ENCODE peak calls at places on chromosome 10, in seven cellular contexts. Z is body of pancreas, M is cardiac muscle cell, C is hepatocyte, J is uterus, X is mammary epithelial cell, L is neural progenitor cell. I is an unnamed sample.

GRCh38 chr10:50393784-50394183 is 142.5 kb upstream of the ASAH2 start:
- DNase-seq in Z (no peak), M (peak; percentile 76), C (peak; percentile 71), J (no peak), X (no peak), L (no peak), I (no peak)

GRCh38 chr10:75634947-75635346 is 203.5 kb downstream of the LRMDA start:
- DNase-seq in Z (no peak), M (no peak), C (no peak), J (no peak), X (no peak), L (no peak), I (no peak)

GRCh38 chr10:71486465-71487114 is 89.9 kb downstream of the CDH23 start:
- DNase-seq in Z (no peak), M (peak; percentile 76), C (peak; percentile 71), J (no peak), X (peak; percentile 19), L (peak; percentile 92), I (no peak)

GRCh38 chr10:29617880-29618340 is 16.9 kb downstream of the SVIL start:
- DNase-seq in Z (no peak), M (peak; percentile 35), C (peak; percentile 33), J (peak; percentile 86), X (no peak), L (peak; percentile 43), I (no peak)

GRCh38 chr10:18044976-18045720 is 93.4 kb downstream of the SLC39A12 start:
- DNase-seq in Z (no peak), M (peak; percentile 11), C (no peak), J (no peak), X (no peak), L (no peak), I (no peak)

GRCh38 chr10:122213766-122214165 is 57.3 kb upstream of the BTBD16 start:
- DNase-seq in Z (no peak), M (peak; percentile 15), C (no peak), J (no peak), X (no peak), L (peak; percentile 39), I (no peak)

GRCh38 chr10:75040576-75040975 is 70.9 kb upstream of the SAMD8 start:
- DNase-seq in Z (no peak), M (no peak), C (no peak), J (no peak), X (no peak), L (no peak), I (no peak)

GRCh38 chr10:614341-614664 is 75.2 kb downstream of the DIP2C start:
- DNase-seq in Z (no peak), M (no peak), C (no peak), J (no peak), X (no peak), L (no peak), I (no peak)

GRCh38 chr10:34809796-34810195 is 5.3 kb downstream of the PARD3 start:
- DNase-seq in Z (no peak), M (no peak), C (no peak), J (no peak), X (no peak), L (no peak), I (no peak)

GRCh38 chr10:119896061-119896655 is 3.6 kb downstream of the SEC23IP start:
- DNase-seq in Z (peak; percentile 34), M (peak; percentile 90), C (peak; percentile 22), J (no peak), X (peak; percentile 80), L (no peak), I (no peak)

GRCh38 chr10:12685261-12685861 is 316.2 kb downstream of the CCDC3 start:
- DNase-seq in Z (no peak), M (no peak), C (no peak), J (no peak), X (no peak), L (no peak), I (no peak)

GRCh38 chr10:61110188-61110844 is 166.3 kb upstream of the RHOBTB1 start:
- DNase-seq in Z (no peak), M (peak; percentile 11), C (no peak), J (no peak), X (no peak), L (no peak), I (no peak)

GRCh38 chr10:43128958-43129706 is 9.1 kb upstream of the CSGALNACT2 start:
- DNase-seq in Z (no peak), M (peak; percentile 96), C (peak; percentile 48), J (no peak), X (peak; percentile 81), L (no peak), I (peak; percentile 30)

GRCh38 chr10:128077155-128077875 is 48.9 kb downstream of the MKI67 start:
- DNase-seq in Z (no peak), M (no peak), C (no peak), J (no peak), X (no peak), L (no peak), I (no peak)

GRCh38 chr10:87700031-87700796 is 40.5 kb downstream of the PAPSS2 start:
- DNase-seq in Z (no peak), M (peak; percentile 70), C (no peak), J (no peak), X (peak; percentile 52), L (no peak), I (no peak)

GRCh38 chr10:132111871-132112341 is 46.2 kb downstream of the JAKMIP3 start:
- DNase-seq in Z (no peak), M (no peak), C (no peak), J (peak; percentile 6), X (no peak), L (no peak), I (no peak)

GRCh38 chr10:31317652-31318381 is 1.2 kb upstream of the ZEB1 start:
- DNase-seq in Z (peak; percentile 65), M (no peak), C (no peak), J (no peak), X (no peak), L (peak; percentile 32), I (no peak)

GRCh38 chr10:60353519-60354258 is 36.0 kb downstream of the ANK3 start:
- DNase-seq in Z (no peak), M (peak; percentile 95), C (peak; percentile 74), J (no peak), X (no peak), L (peak; percentile 51), I (no peak)

GRCh38 chr10:20971901-20972300 is 74.8 kb upstream of the NEBL start:
- DNase-seq in Z (no peak), M (peak; percentile 17), C (no peak), J (no peak), X (no peak), L (no peak), I (no peak)

GRCh38 chr10:2938869-2939268 is 128.5 kb upstream of the PFKP start:
- DNase-seq in Z (no peak), M (peak; percentile 11), C (no peak), J (no peak), X (no peak), L (no peak), I (no peak)

GRCh38 chr10:24952701-24953349 is 419 bp upstream of the PRTFDC1 start:
- DNase-seq in Z (peak; percentile 31), M (peak; percentile 81), C (peak; percentile 70), J (peak; percentile 59), X (no peak), L (peak; percentile 82), I (no peak)
- H3K4me3 ChIP-seq in Z (peak overlapping the region; percentile 19), M (peak overlapping the region; percentile 45), C (peak overlapping the region; percentile 73), J (peak overlapping the region; percentile 52), X (no peak overlapping the region), L (peak overlapping the region; percentile 46), I (peak overlapping the region; percentile 23)

GRCh38 chr10:93667795-93668194 is 34.6 kb downstream of the FRA10AC1 start:
- DNase-seq in Z (no peak), M (no peak), C (no peak), J (no peak), X (no peak), L (no peak), I (no peak)

GRCh38 chr10:93670372-93670771 is 32.0 kb downstream of the FRA10AC1 start:
- DNase-seq in Z (no peak), M (no peak), C (no peak), J (no peak), X (no peak), L (no peak), I (no peak)

GRCh38 chr10:93671042-93671441 is 31.4 kb downstream of the FRA10AC1 start:
- DNase-seq in Z (no peak), M (no peak), C (no peak), J (no peak), X (no peak), L (no peak), I (no peak)

GRCh38 chr10:93666030-93666429 is 36.4 kb downstream of the FRA10AC1 start:
- DNase-seq in Z (no peak), M (no peak), C (no peak), J (no peak), X (no peak), L (no peak), I (no peak)
- H3K36me3 ChIP-seq in Z (peaks cover 8% of the 10 kb centered on the region), M (peaks cover 37% of the 10 kb centered on the region), C (no peaks in the 10 kb centered on the region), J (no peaks in the 10 kb centered on the region), X (peaks cover 15% of the 10 kb centered on the region), L (no peaks in the 10 kb centered on the region), I (peaks cover 28% of the 10 kb centered on the region)

DNA sequence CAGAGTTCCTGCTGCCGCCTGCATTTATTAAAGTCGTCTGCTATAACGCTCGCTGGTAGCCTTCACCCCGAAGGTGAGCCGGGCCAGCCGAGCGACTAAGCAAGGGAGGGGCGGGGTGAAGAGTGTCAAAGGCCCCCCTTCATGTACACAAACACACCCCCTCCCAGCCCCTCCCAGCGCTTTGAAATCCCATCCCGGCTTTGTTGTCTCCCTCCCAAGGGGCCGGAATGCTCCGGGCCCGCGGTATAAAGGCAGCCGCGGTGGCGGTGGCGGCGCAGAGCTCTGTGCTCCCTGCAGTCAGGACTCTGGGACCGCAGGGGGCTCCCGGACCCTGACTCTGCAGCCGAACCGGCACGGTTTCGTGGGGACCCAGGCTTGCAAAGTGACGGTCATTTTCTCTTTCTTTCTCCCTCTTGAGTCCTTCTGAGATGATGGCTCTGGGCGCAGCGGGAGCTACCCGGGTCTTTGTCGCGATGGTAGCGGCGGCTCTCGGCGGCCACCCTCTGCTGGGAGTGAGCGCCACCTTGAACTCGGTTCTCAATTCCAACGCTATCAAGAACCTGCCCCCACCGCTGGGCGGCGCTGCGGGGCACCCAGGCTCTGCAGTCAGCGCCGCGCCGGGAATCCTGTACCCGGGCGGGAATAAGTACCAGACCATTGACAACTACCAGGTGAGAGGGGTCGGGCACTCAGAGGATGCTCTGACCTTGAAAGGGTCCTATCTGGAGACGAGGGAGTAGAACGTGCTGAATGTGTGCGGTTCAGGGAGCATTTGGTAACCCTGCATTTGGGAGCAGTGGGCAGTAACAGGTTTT is at the start of gene DKK1:
- DNase-seq in Z (peak; percentile 72), M (peak; percentile 85), C (peak; percentile 86), J (peak; percentile 13), X (peak; percentile 87), L (peak; percentile 87), I (peak; percentile 36)
- TF ChIP-seq CTCF in Z (peak; percentile 51), M (peak; percentile 87), C (peak; percentile 89), J (peak; percentile 8), X (peak; percentile 90), L (peak; percentile 84), I (peak; percentile 24)

GRCh38 chr10:104337527-104337984 is 709 bp downstream of the ITPRIP start:
- DNase-seq in Z (no peak), M (peak; percentile 51), C (no peak), J (no peak), X (peak; percentile 45), L (peak; percentile 81), I (no peak)

GRCh38 chr10:104340692-104341091 is 2.4 kb upstream of the ITPRIP start:
- DNase-seq in Z (no peak), M (no peak), C (no peak), J (no peak), X (no peak), L (no peak), I (no peak)

GRCh38 chr10:104337985-104338735 is at the start of gene ITPRIP:
- DNase-seq in Z (peak; percentile 73), M (peak; percentile 91), C (peak; percentile 81), J (peak; percentile 88), X (peak; percentile 82), L (peak; percentile 86), I (peak; percentile 78)

GRCh38 chr10:104339469-104340098 is 1.3 kb upstream of the ITPRIP start:
- DNase-seq in Z (peak; percentile 75), M (peak; percentile 83), C (peak; percentile 61), J (peak; percentile 84), X (peak; percentile 59), L (no peak), I (no peak)

GRCh38 chr10:104340099-104340594 is 1.9 kb upstream of the ITPRIP start:
- DNase-seq in Z (peak; percentile 56), M (no peak), C (peak; percentile 53), J (no peak), X (no peak), L (no peak), I (no peak)
- H3K4me3 ChIP-seq in Z (no peak overlapping the region), M (no peak overlapping the region), C (no peak overlapping the region), J (no peak overlapping the region), X (no peak overlapping the region), L (no peak overlapping the region), I (no peak overlapping the region)